ENCODE peak calls at places on chromosomes 13 and 19, in six cellular contexts. One of them, this sample, is unnamed.

GRCh38 chr19:14770944-14771839 is 7.2 kb downstream of the ADGRE2 start:
- DNase-seq in activated B cell treated with CpG ODN at 0.5 μM for 24 hours: no peak
- DNase-seq in substantia nigra: no peak
- DNase-seq in left ventricle myocardium superior: no peak
- DNase-seq in NCI-H510A treated with DMSO at 0.1 percent for 48 hours: no peak
- DNase-seq in stimulated activated naive B cell treated with anti-CD40 and anti-IgM and Interleukin-4, amounts not matched to agents 10 μg/mL and 1 μg/mL and 100 μg/mL, for 72 hours: no peak
- DNase-seq in this sample: no peak

GRCh38 chr19:8146877-8147575 is 2.4 kb downstream of the FBN3 start:
- DNase-seq in left ventricle myocardium superior: no peak
- DNase-seq in NCI-H510A treated with DMSO at 0.1 percent for 48 hours: no peak
- DNase-seq in stimulated activated naive B cell treated with anti-CD40 and anti-IgM and Interleukin-4, amounts not matched to agents 10 μg/mL and 1 μg/mL and 100 μg/mL, for 72 hours: no peak
- DNase-seq in substantia nigra: no peak
- DNase-seq in activated B cell treated with CpG ODN at 0.5 μM for 24 hours: no peak
- DNase-seq in this sample: no peak

GRCh38 chr19:29934781-29935180 is 7.3 kb upstream of the URI1 start:
- DNase-seq in stimulated activated naive B cell treated with anti-CD40 and anti-IgM and Interleukin-4, amounts not matched to agents 10 μg/mL and 1 μg/mL and 100 μg/mL, for 72 hours: no peak
- DNase-seq in activated B cell treated with CpG ODN at 0.5 μM for 24 hours: no peak
- DNase-seq in substantia nigra: no peak
- DNase-seq in NCI-H510A treated with DMSO at 0.1 percent for 48 hours: no peak
- DNase-seq in left ventricle myocardium superior: no peak
- DNase-seq in this sample: no peak

GRCh38 chr13:28794370-28794769 is 25.8 kb upstream of the MTUS2 start:
- DNase-seq in activated B cell treated with CpG ODN at 0.5 μM for 24 hours: no peak
- DNase-seq in stimulated activated naive B cell treated with anti-CD40 and anti-IgM and Interleukin-4, amounts not matched to agents 10 μg/mL and 1 μg/mL and 100 μg/mL, for 72 hours: no peak
- DNase-seq in substantia nigra: no peak
- DNase-seq in NCI-H510A treated with DMSO at 0.1 percent for 48 hours: no peak
- DNase-seq in left ventricle myocardium superior: no peak
- DNase-seq in this sample: no peak

GRCh38 chr19:1064661-1065605 is 2.0 kb upstream of the ARHGAP45 start:
- DNase-seq in left ventricle myocardium superior: peak; percentile 85
- DNase-seq in NCI-H510A treated with DMSO at 0.1 percent for 48 hours: peak; percentile 19
- DNase-seq in activated B cell treated with CpG ODN at 0.5 μM for 24 hours: peak; percentile 68
- DNase-seq in substantia nigra: no peak
- DNase-seq in stimulated activated naive B cell treated with anti-CD40 and anti-IgM and Interleukin-4, amounts not matched to agents 10 μg/mL and 1 μg/mL and 100 μg/mL, for 72 hours: no peak
- DNase-seq in this sample: no peak

GRCh38 chr13:79680485-79680884 is 199.5 kb downstream of the NDFIP2 start:
- DNase-seq in NCI-H510A treated with DMSO at 0.1 percent for 48 hours: no peak
- DNase-seq in activated B cell treated with CpG ODN at 0.5 μM for 24 hours: no peak
- DNase-seq in left ventricle myocardium superior: no peak
- DNase-seq in stimulated activated naive B cell treated with anti-CD40 and anti-IgM and Interleukin-4, amounts not matched to agents 10 μg/mL and 1 μg/mL and 100 μg/mL, for 72 hours: no peak
- DNase-seq in substantia nigra: no peak
- DNase-seq in this sample: no peak

GRCh38 chr19:18940791-18941627 is at the start of gene HOMER3:
- DNase-seq in left ventricle myocardium superior: peak; percentile 93
- DNase-seq in activated B cell treated with CpG ODN at 0.5 μM for 24 hours: peak; percentile 80
- DNase-seq in stimulated activated naive B cell treated with anti-CD40 and anti-IgM and Interleukin-4, amounts not matched to agents 10 μg/mL and 1 μg/mL and 100 μg/mL, for 72 hours: peak; percentile 40
- DNase-seq in substantia nigra: peak; percentile 55
- DNase-seq in NCI-H510A treated with DMSO at 0.1 percent for 48 hours: peak; percentile 64
- DNase-seq in this sample: no peak

GRCh38 chr13:46743191-46743590 is 53.8 kb downstream of the ESD start:
- DNase-seq in activated B cell treated with CpG ODN at 0.5 μM for 24 hours: no peak
- DNase-seq in stimulated activated naive B cell treated with anti-CD40 and anti-IgM and Interleukin-4, amounts not matched to agents 10 μg/mL and 1 μg/mL and 100 μg/mL, for 72 hours: no peak
- DNase-seq in left ventricle myocardium superior: no peak
- DNase-seq in NCI-H510A treated with DMSO at 0.1 percent for 48 hours: no peak
- DNase-seq in substantia nigra: no peak
- DNase-seq in this sample: no peak

GRCh38 chr19:6740589-6741348 is 1.3 kb downstream of the TRIP10 start:
- DNase-seq in NCI-H510A treated with DMSO at 0.1 percent for 48 hours: peak; percentile 15
- DNase-seq in substantia nigra: no peak
- DNase-seq in activated B cell treated with CpG ODN at 0.5 μM for 24 hours: peak; percentile 56
- DNase-seq in stimulated activated naive B cell treated with anti-CD40 and anti-IgM and Interleukin-4, amounts not matched to agents 10 μg/mL and 1 μg/mL and 100 μg/mL, for 72 hours: peak; percentile 66
- DNase-seq in left ventricle myocardium superior: peak; percentile 78
- DNase-seq in this sample: no peak